ENCODE peak calls at places on chromosome 7, in four cellular contexts. One of them, this sample, is unnamed.

GRCh38 chr7:81769891-81770818 is at the start of gene HGF:
- DNase-seq in cardiac muscle cell: peak; percentile 14
- DNase-seq in putamen: peak; percentile 8
- DNase-seq in GM12865: no peak
- DNase-seq in this sample: peak; percentile 20

GRCh38 chr7:2120251-2120660 is 112.5 kb downstream of the MAD1L1 start:
- DNase-seq in cardiac muscle cell: no peak
- DNase-seq in putamen: no peak
- DNase-seq in GM12865: no peak
- DNase-seq in this sample: no peak

GRCh38 chr7:12729112-12729511 is 41.7 kb downstream of the ARL4A start:
- DNase-seq in cardiac muscle cell: peak; percentile 20
- DNase-seq in putamen: peak; percentile 44
- DNase-seq in GM12865: no peak
- DNase-seq in this sample: peak; percentile 59

GRCh38 chr7:3880221-3880935 is 579.3 kb downstream of the SDK1 start:
- DNase-seq in cardiac muscle cell: no peak
- DNase-seq in putamen: no peak
- DNase-seq in GM12865: no peak
- DNase-seq in this sample: no peak

GRCh38 chr7:91957823-91958222 is 17.2 kb downstream of the AKAP9 start:
- DNase-seq in cardiac muscle cell: peak; percentile 19
- DNase-seq in putamen: no peak
- DNase-seq in GM12865: no peak
- DNase-seq in this sample: no peak

GRCh38 chr7:75740846-75741497 is 2.2 kb upstream of the HIP1 start:
- DNase-seq in cardiac muscle cell: no peak
- DNase-seq in putamen: peak; percentile 36
- DNase-seq in GM12865: peak; percentile 81
- DNase-seq in this sample: peak; percentile 40

GRCh38 chr7:41028591-41028990 is 674.3 kb downstream of the INHBA start:
- DNase-seq in cardiac muscle cell: no peak
- DNase-seq in putamen: no peak
- DNase-seq in GM12865: no peak
- DNase-seq in this sample: no peak

GRCh38 chr7:138468244-138469123 is 8.4 kb downstream of the TRIM24 start:
- DNase-seq in cardiac muscle cell: no peak
- DNase-seq in putamen: peak; percentile 66
- DNase-seq in GM12865: no peak
- DNase-seq in this sample: peak; percentile 81

GRCh38 chr7:35424869-35425495 is 171.1 kb upstream of the TBX20 start:
- DNase-seq in cardiac muscle cell: peak; percentile 71
- DNase-seq in putamen: no peak
- DNase-seq in GM12865: peak; percentile 71
- DNase-seq in this sample: peak; percentile 13

GRCh38 chr7:110922906-110923305 is 168.0 kb upstream of the LRRN3 start:
- DNase-seq in cardiac muscle cell: no peak
- DNase-seq in putamen: no peak
- DNase-seq in GM12865: no peak
- DNase-seq in this sample: no peak

GRCh38 chr7:37100735-37101331 is 347.8 kb downstream of the ELMO1 start:
- DNase-seq in cardiac muscle cell: peak; percentile 82
- DNase-seq in putamen: no peak
- DNase-seq in GM12865: no peak
- DNase-seq in this sample: peak; percentile 11

GRCh38 chr7:66847879-66848810 is 72.9 kb upstream of the TMEM248 start:
- DNase-seq in cardiac muscle cell: no peak
- DNase-seq in putamen: no peak
- DNase-seq in GM12865: no peak
- DNase-seq in this sample: no peak

GRCh38 chr7:44128721-44129582 is 5.6 kb upstream of the POLD2 start:
- DNase-seq in cardiac muscle cell: no peak
- DNase-seq in putamen: no peak
- DNase-seq in GM12865: no peak
- DNase-seq in this sample: no peak

GRCh38 chr7:150979706-150980390 is 1.7 kb upstream of the KCNH2 start:
- DNase-seq in cardiac muscle cell: no peak
- DNase-seq in putamen: no peak
- DNase-seq in GM12865: no peak
- DNase-seq in this sample: no peak

GRCh38 chr7:77658928-77659327 is 37.3 kb upstream of the RSBN1L start:
- DNase-seq in cardiac muscle cell: no peak
- DNase-seq in putamen: no peak
- DNase-seq in GM12865: no peak
- DNase-seq in this sample: no peak

GRCh38 chr7:101691822-101692384 is 62.8 kb upstream of the MYL10 start:
- DNase-seq in cardiac muscle cell: no peak
- DNase-seq in putamen: no peak
- DNase-seq in GM12865: no peak
- DNase-seq in this sample: no peak

GRCh38 chr7:139763330-139763729 is 14.5 kb downstream of the HIPK2 start:
- DNase-seq in cardiac muscle cell: no peak
- DNase-seq in putamen: no peak
- DNase-seq in GM12865: no peak
- DNase-seq in this sample: no peak

GRCh38 chr7:68684246-68684850 is 913.9 kb upstream of the AUTS2 start:
- DNase-seq in cardiac muscle cell: no peak
- DNase-seq in putamen: peak; percentile 78
- DNase-seq in GM12865: no peak
- DNase-seq in this sample: peak; percentile 88

GRCh38 chr7:158470336-158470735 is 117.3 kb downstream of the PTPRN2 start:
- DNase-seq in cardiac muscle cell: no peak
- DNase-seq in putamen: peak; percentile 72
- DNase-seq in GM12865: no peak
- DNase-seq in this sample: no peak

GRCh38 chr7:33905389-33906032 is at the start of gene BMPER:
- DNase-seq in cardiac muscle cell: peak; percentile 92
- DNase-seq in putamen: peak; percentile 21
- DNase-seq in GM12865: no peak
- DNase-seq in this sample: peak; percentile 8

GRCh38 chr7:38463277-38464224 is 167.6 kb downstream of the AMPH start:
- DNase-seq in cardiac muscle cell: no peak
- DNase-seq in putamen: no peak
- DNase-seq in GM12865: peak; percentile 92
- DNase-seq in this sample: peak; percentile 3

GRCh38 chr7:32036557-32036956 is 33.6 kb downstream of the PDE1C start:
- DNase-seq in cardiac muscle cell: no peak
- DNase-seq in putamen: no peak
- DNase-seq in GM12865: peak; percentile 41
- DNase-seq in this sample: no peak

GRCh38 chr7:87934699-87935372 is 785 bp downstream of the ADAM22 start:
- DNase-seq in cardiac muscle cell: peak; percentile 33
- DNase-seq in putamen: peak; percentile 38
- DNase-seq in GM12865: peak; percentile 52
- DNase-seq in this sample: peak; percentile 62

GRCh38 chr7:129801882-129802281 is 150.9 kb downstream of the UBE2H start:
- DNase-seq in cardiac muscle cell: no peak
- DNase-seq in putamen: no peak
- DNase-seq in GM12865: no peak
- DNase-seq in this sample: no peak

GRCh38 chr7:69839782-69840181 is 241.5 kb downstream of the AUTS2 start:
- DNase-seq in cardiac muscle cell: no peak
- DNase-seq in putamen: no peak
- DNase-seq in GM12865: peak; percentile 58
- DNase-seq in this sample: no peak

GRCh38 chr7:44912775-44913347 is 27.5 kb upstream of the PURB start:
- DNase-seq in cardiac muscle cell: no peak
- DNase-seq in putamen: no peak
- DNase-seq in GM12865: no peak
- DNase-seq in this sample: no peak

GRCh38 chr7:50206521-50207250 is 97.8 kb upstream of the IKZF1 start:
- DNase-seq in cardiac muscle cell: no peak
- DNase-seq in putamen: no peak
- DNase-seq in GM12865: no peak
- DNase-seq in this sample: no peak

GRCh38 chr7:149284343-149284742 is 22.3 kb downstream of the ZNF783 start:
- DNase-seq in cardiac muscle cell: no peak
- DNase-seq in putamen: no peak
- DNase-seq in GM12865: peak; percentile 55
- DNase-seq in this sample: no peak

GRCh38 chr7:24024689-24025088 is 259.3 kb upstream of the NPY start:
- DNase-seq in cardiac muscle cell: no peak
- DNase-seq in putamen: no peak
- DNase-seq in GM12865: peak; percentile 66
- DNase-seq in this sample: no peak

GRCh38 chr7:88321694-88322093 is 15.0 kb upstream of the STEAP4 start:
- DNase-seq in cardiac muscle cell: no peak
- DNase-seq in putamen: no peak
- DNase-seq in GM12865: no peak
- DNase-seq in this sample: no peak

GRCh38 chr7:150949564-150949963 is 28.6 kb downstream of the KCNH2 start:
- DNase-seq in cardiac muscle cell: no peak
- DNase-seq in putamen: no peak
- DNase-seq in GM12865: no peak
- DNase-seq in this sample: no peak

This sample was measured in globus pallidus.